ENCODE peak calls at places on chromosomes 2 and 18, in ten cellular contexts. One of them, this sample, is unnamed.

GRCh38 chr18:79742076-79742475 is 55.7 kb upstream of the KCNG2 start:
- DNase-seq in AG04450: no peak
- DNase-seq in right atrium auricular region: no peak
- DNase-seq in pancreas: no peak
- DNase-seq in fibroblast of mammary gland: no peak
- DNase-seq in tibial artery: peak; percentile 41
- DNase-seq in bronchial epithelial cell: no peak
- DNase-seq in transverse colon: no peak
- DNase-seq in fibroblast of lung: no peak
- DNase-seq in lower leg skin: peak; percentile 10
- DNase-seq in this sample: no peak

GRCh38 chr2:104849618-104850097 is 4.3 kb upstream of the POU3F3 start:
- DNase-seq in tibial artery: no peak
- DNase-seq in right atrium auricular region: no peak
- DNase-seq in AG04450: peak; percentile 8
- DNase-seq in bronchial epithelial cell: peak; percentile 38
- DNase-seq in fibroblast of mammary gland: peak; percentile 68
- DNase-seq in fibroblast of lung: peak; percentile 62
- DNase-seq in pancreas: no peak
- DNase-seq in transverse colon: peak; percentile 71
- DNase-seq in lower leg skin: peak; percentile 87
- DNase-seq in this sample: peak; percentile 60

GRCh38 chr18:44325903-44326650 is 354.6 kb upstream of the SETBP1 start:
- DNase-seq in fibroblast of mammary gland: peak; percentile 81
- DNase-seq in fibroblast of lung: peak; percentile 86
- DNase-seq in pancreas: no peak
- DNase-seq in transverse colon: peak; percentile 66
- DNase-seq in lower leg skin: peak; percentile 85
- DNase-seq in tibial artery: no peak
- DNase-seq in bronchial epithelial cell: peak; percentile 62
- DNase-seq in AG04450: peak; percentile 42
- DNase-seq in right atrium auricular region: no peak
- DNase-seq in this sample: peak; percentile 64

GRCh38 chr2:241762933-241763369 is 13.7 kb upstream of the GAL3ST2 start:
- DNase-seq in transverse colon: peak; percentile 38
- DNase-seq in bronchial epithelial cell: no peak
- DNase-seq in tibial artery: peak; percentile 60
- DNase-seq in fibroblast of lung: no peak
- DNase-seq in fibroblast of mammary gland: no peak
- DNase-seq in right atrium auricular region: no peak
- DNase-seq in pancreas: peak; percentile 14
- DNase-seq in AG04450: no peak
- DNase-seq in lower leg skin: peak; percentile 66
- DNase-seq in this sample: no peak

GRCh38 chr2:174787485-174788205 is 23.4 kb upstream of the CHRNA1 start:
- DNase-seq in right atrium auricular region: no peak
- DNase-seq in bronchial epithelial cell: no peak
- DNase-seq in tibial artery: no peak
- DNase-seq in AG04450: peak; percentile 99
- DNase-seq in transverse colon: no peak
- DNase-seq in pancreas: no peak
- DNase-seq in fibroblast of mammary gland: peak; percentile 98
- DNase-seq in fibroblast of lung: peak; percentile 99
- DNase-seq in lower leg skin: no peak
- DNase-seq in this sample: peak; percentile 100

GRCh38 chr2:44962176-44962695 is 20.7 kb downstream of the SIX3 start:
- DNase-seq in bronchial epithelial cell: no peak
- DNase-seq in fibroblast of mammary gland: no peak
- DNase-seq in transverse colon: no peak
- DNase-seq in fibroblast of lung: no peak
- DNase-seq in lower leg skin: no peak
- DNase-seq in right atrium auricular region: no peak
- DNase-seq in AG04450: no peak
- DNase-seq in pancreas: no peak
- DNase-seq in tibial artery: no peak
- DNase-seq in this sample: no peak

GRCh38 chr2:55163895-55164509 is 68.1 kb downstream of the CLHC1 start:
- DNase-seq in lower leg skin: no peak
- DNase-seq in transverse colon: no peak
- DNase-seq in tibial artery: no peak
- DNase-seq in fibroblast of mammary gland: no peak
- DNase-seq in right atrium auricular region: no peak
- DNase-seq in pancreas: no peak
- DNase-seq in bronchial epithelial cell: peak; percentile 49
- DNase-seq in AG04450: no peak
- DNase-seq in fibroblast of lung: no peak
- DNase-seq in this sample: no peak

GRCh38 chr2:161965994-161966393 is 108.0 kb downstream of the DPP4 start:
- DNase-seq in right atrium auricular region: no peak
- DNase-seq in bronchial epithelial cell: no peak
- DNase-seq in tibial artery: no peak
- DNase-seq in transverse colon: no peak
- DNase-seq in pancreas: no peak
- DNase-seq in lower leg skin: no peak
- DNase-seq in fibroblast of mammary gland: peak; percentile 93
- DNase-seq in AG04450: no peak
- DNase-seq in fibroblast of lung: peak; percentile 16
- DNase-seq in this sample: peak; percentile 30

GRCh38 chr2:207107551-207107950 is 58.2 kb downstream of the KLF7 start:
- DNase-seq in tibial artery: no peak
- DNase-seq in transverse colon: no peak
- DNase-seq in pancreas: no peak
- DNase-seq in fibroblast of lung: no peak
- DNase-seq in AG04450: no peak
- DNase-seq in fibroblast of mammary gland: no peak
- DNase-seq in lower leg skin: no peak
- DNase-seq in bronchial epithelial cell: no peak
- DNase-seq in right atrium auricular region: no peak
- DNase-seq in this sample: no peak

GRCh38 chr2:226891780-226892590 is 56.1 kb downstream of the RHBDD1 start:
- DNase-seq in right atrium auricular region: no peak
- DNase-seq in lower leg skin: no peak
- DNase-seq in transverse colon: no peak
- DNase-seq in tibial artery: no peak
- DNase-seq in bronchial epithelial cell: peak; percentile 51
- DNase-seq in AG04450: peak; percentile 74
- DNase-seq in pancreas: no peak
- DNase-seq in fibroblast of lung: peak; percentile 94
- DNase-seq in fibroblast of mammary gland: peak; percentile 93
- DNase-seq in this sample: peak; percentile 95
- H3K4me3 ChIP-seq in right atrium auricular region: no peak overlapping the region
- H3K4me3 ChIP-seq in lower leg skin: no peak overlapping the region
- H3K4me3 ChIP-seq in transverse colon: no peak overlapping the region
- H3K4me3 ChIP-seq in tibial artery: no peak overlapping the region
- H3K4me3 ChIP-seq in bronchial epithelial cell: no peak overlapping the region
- H3K4me3 ChIP-seq in AG04450: no peak overlapping the region
- H3K4me3 ChIP-seq in pancreas: no peak overlapping the region
- H3K4me3 ChIP-seq in fibroblast of lung: no peak overlapping the region
- H3K4me3 ChIP-seq in fibroblast of mammary gland: no peak overlapping the region
- H3K4me3 ChIP-seq in this sample: no peak overlapping the region

GRCh38 chr2:71502941-71503738 is 49.8 kb downstream of the DYSF start:
- DNase-seq in tibial artery: peak; percentile 56
- DNase-seq in fibroblast of lung: no peak
- DNase-seq in transverse colon: no peak
- DNase-seq in pancreas: no peak
- DNase-seq in bronchial epithelial cell: no peak
- DNase-seq in lower leg skin: no peak
- DNase-seq in right atrium auricular region: no peak
- DNase-seq in fibroblast of mammary gland: no peak
- DNase-seq in AG04450: no peak
- DNase-seq in this sample: no peak
- TF ChIP-seq CTCF in tibial artery: no peak
- TF ChIP-seq CTCF in fibroblast of lung: no peak
- TF ChIP-seq CTCF in transverse colon: no peak
- TF ChIP-seq CTCF in pancreas: no peak
- TF ChIP-seq CTCF in bronchial epithelial cell: no peak
- TF ChIP-seq CTCF in lower leg skin: no peak
- TF ChIP-seq CTCF in right atrium auricular region: no peak
- TF ChIP-seq CTCF in fibroblast of mammary gland: no peak
- TF ChIP-seq CTCF in AG04450: no peak
- TF ChIP-seq CTCF in this sample: no peak

GRCh38 chr2:216031960-216032689 is 18.8 kb upstream of the MREG start:
- DNase-seq in fibroblast of mammary gland: peak; percentile 87
- DNase-seq in lower leg skin: no peak
- DNase-seq in pancreas: no peak
- DNase-seq in bronchial epithelial cell: peak; percentile 80
- DNase-seq in AG04450: peak; percentile 61
- DNase-seq in transverse colon: no peak
- DNase-seq in tibial artery: no peak
- DNase-seq in fibroblast of lung: peak; percentile 85
- DNase-seq in right atrium auricular region: no peak
- DNase-seq in this sample: peak; percentile 81
- H3K4me3 ChIP-seq in fibroblast of mammary gland: no peak overlapping the region
- H3K4me3 ChIP-seq in lower leg skin: no peak overlapping the region
- H3K4me3 ChIP-seq in pancreas: no peak overlapping the region
- H3K4me3 ChIP-seq in bronchial epithelial cell: no peak overlapping the region
- H3K4me3 ChIP-seq in AG04450: no peak overlapping the region
- H3K4me3 ChIP-seq in transverse colon: no peak overlapping the region
- H3K4me3 ChIP-seq in tibial artery: no peak overlapping the region
- H3K4me3 ChIP-seq in fibroblast of lung: no peak overlapping the region
- H3K4me3 ChIP-seq in right atrium auricular region: no peak overlapping the region
- H3K4me3 ChIP-seq in this sample: no peak overlapping the region

DNA sequence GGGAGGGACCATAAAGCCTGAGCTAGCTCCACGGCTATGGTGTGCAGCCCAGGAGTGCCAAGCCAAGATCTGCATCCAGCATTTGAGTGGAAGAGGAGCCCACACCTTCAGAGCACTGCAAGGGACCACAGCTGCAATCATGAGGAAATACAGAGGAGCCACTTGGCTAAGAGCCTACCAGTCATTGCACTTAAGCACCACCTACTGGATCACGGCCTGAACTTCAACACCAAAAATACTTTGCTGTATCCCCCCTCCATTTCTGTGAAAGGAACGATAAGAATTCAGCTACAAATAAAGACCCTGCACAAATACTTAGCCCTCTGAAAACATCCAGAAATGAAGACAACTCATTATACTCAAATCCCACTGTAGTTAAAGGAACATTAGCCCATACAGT is 545.3 kb downstream of the TSN start:
- DNase-seq in fibroblast of lung: no peak
- DNase-seq in bronchial epithelial cell: no peak
- DNase-seq in AG04450: no peak
- DNase-seq in lower leg skin: no peak
- DNase-seq in fibroblast of mammary gland: peak; percentile 2
- DNase-seq in tibial artery: no peak
- DNase-seq in pancreas: no peak
- DNase-seq in transverse colon: no peak
- DNase-seq in right atrium auricular region: no peak
- DNase-seq in this sample: no peak
- TF ChIP-seq CTCF in fibroblast of lung: no peak
- TF ChIP-seq CTCF in bronchial epithelial cell: no peak
- TF ChIP-seq CTCF in AG04450: no peak
- TF ChIP-seq CTCF in lower leg skin: no peak
- TF ChIP-seq CTCF in fibroblast of mammary gland: no peak
- TF ChIP-seq CTCF in tibial artery: no peak
- TF ChIP-seq CTCF in pancreas: no peak
- TF ChIP-seq CTCF in transverse colon: no peak
- TF ChIP-seq CTCF in right atrium auricular region: no peak
- TF ChIP-seq CTCF in this sample: no peak

GRCh38 chr2:233085839-233086150 is 25.7 kb downstream of the INPP5D start:
- DNase-seq in AG04450: no peak
- DNase-seq in pancreas: no peak
- DNase-seq in tibial artery: no peak
- DNase-seq in bronchial epithelial cell: no peak
- DNase-seq in right atrium auricular region: no peak
- DNase-seq in lower leg skin: no peak
- DNase-seq in fibroblast of mammary gland: no peak
- DNase-seq in fibroblast of lung: no peak
- DNase-seq in transverse colon: no peak
- DNase-seq in this sample: no peak
- H3K4me3 ChIP-seq in AG04450: no peak overlapping the region
- H3K4me3 ChIP-seq in pancreas: no peak overlapping the region
- H3K4me3 ChIP-seq in tibial artery: no peak overlapping the region
- H3K4me3 ChIP-seq in bronchial epithelial cell: no peak overlapping the region
- H3K4me3 ChIP-seq in right atrium auricular region: no peak overlapping the region
- H3K4me3 ChIP-seq in lower leg skin: no peak overlapping the region
- H3K4me3 ChIP-seq in fibroblast of mammary gland: no peak overlapping the region
- H3K4me3 ChIP-seq in fibroblast of lung: no peak overlapping the region
- H3K4me3 ChIP-seq in transverse colon: no peak overlapping the region
- H3K4me3 ChIP-seq in this sample: no peak overlapping the region

This sample was measured in AG10803.